ENCODE peak calls at places on chromosome 1, in five cellular contexts. H is thyroid gland; W is CD4-positive, CD25-positive, alpha-beta regulatory T cell; Z is OCI-LY7; R is lower lobe of right lung. F is an unnamed sample.

GRCh38 chr1:59272507-59272906 is 24.4 kb upstream of the FGGY start:
- DNase-seq in Z (no peak), H (no peak), R (no peak), W (no peak), F (no peak)

GRCh38 chr1:161966076-161966475 is 57.6 kb downstream of the OLFML2B start:
- DNase-seq in Z (no peak), W (no peak), H (no peak), R (no peak), F (peak; percentile 26)

GRCh38 chr1:215891266-215891665 is 324.2 kb downstream of the KCTD3 start:
- DNase-seq in W (no peak), H (no peak), Z (no peak), R (no peak), F (no peak)

GRCh38 chr1:59162665-59163064 is 134.2 kb upstream of the FGGY start:
- DNase-seq in H (no peak), Z (no peak), R (no peak), W (no peak), F (no peak)

GRCh38 chr1:157963713-157964112 is 29.7 kb upstream of the KIRREL1 start:
- DNase-seq in R (peak; percentile 62), W (peak; percentile 8), H (peak; percentile 60), Z (peak; percentile 71), F (peak; percentile 93)

GRCh38 chr1:16172232-16172830 is 16.5 kb upstream of the EPHA2 start:
- DNase-seq in H (no peak), W (no peak), Z (no peak), R (no peak), F (no peak)

GRCh38 chr1:87953732-87954344 is 625.2 kb downstream of the LMO4 start:
- DNase-seq in H (peak; percentile 43), R (peak; percentile 52), W (peak; percentile 1), Z (peak; percentile 57), F (peak; percentile 83)

GRCh38 chr1:57741521-57741920 is 317.7 kb upstream of the DAB1 start:
- DNase-seq in R (no peak), H (no peak), W (no peak), Z (no peak), F (no peak)

GRCh38 chr1:28236656-28237331 is 870 bp downstream of the ATP5IF1 start:
- DNase-seq in Z (no peak), R (no peak), W (no peak), H (no peak), F (no peak)

GRCh38 chr1:184152944-184153343 is 101.4 kb downstream of the TSEN15 start:
- DNase-seq in H (no peak), W (no peak), Z (no peak), R (no peak), F (no peak)

GRCh38 chr1:212719633-212720032 is 20.0 kb upstream of the BATF3 start:
- DNase-seq in Z (no peak), H (no peak), R (no peak), W (no peak), F (no peak)

GRCh38 chr1:163213626-163214025 is 10.9 kb upstream of the RGS5 start:
- DNase-seq in Z (no peak), H (no peak), W (no peak), R (no peak), F (no peak)

GRCh38 chr1:59104191-59104760 is 192.6 kb upstream of the FGGY start:
- DNase-seq in W (no peak), H (no peak), R (no peak), Z (no peak), F (no peak)

GRCh38 chr1:91803847-91804545 is 82.0 kb downstream of the TGFBR3 start:
- DNase-seq in W (peak; percentile 42), R (no peak), Z (peak; percentile 22), H (no peak), F (no peak)

GRCh38 chr1:48001696-48002095 is 4.5 kb upstream of the TRABD2B start:
- DNase-seq in W (no peak), Z (no peak), R (no peak), H (no peak), F (peak; percentile 20)

GRCh38 chr1:239802275-239802674 is 289.4 kb upstream of the FMN2 start:
- DNase-seq in R (no peak), H (no peak), W (no peak), Z (no peak), F (no peak)

GRCh38 chr1:12168451-12169160 is 1.8 kb downstream of the TNFRSF1B start:
- DNase-seq in H (no peak), R (no peak), Z (no peak), W (no peak), F (no peak)
- H3K4me3 ChIP-seq in H (peak overlapping the region; percentile 66), R (peak overlapping the region; percentile 92), Z (no peak overlapping the region), W (peak overlapping the region; percentile 97), F (no peak overlapping the region)

GRCh38 chr1:116382857-116383256 is 9.8 kb downstream of the ATP1A1 start:
- DNase-seq in W (no peak), Z (no peak), H (peak; percentile 61), R (no peak), F (no peak)

GRCh38 chr1:116379057-116379630 is 6.1 kb downstream of the ATP1A1 start:
- DNase-seq in R (no peak), H (no peak), W (no peak), Z (no peak), F (no peak)

GRCh38 chr1:116382321-116382720 is 9.3 kb downstream of the ATP1A1 start:
- DNase-seq in W (no peak), H (no peak), R (no peak), Z (no peak), F (no peak)

GRCh38 chr1:116379674-116380498 is 6.8 kb downstream of the ATP1A1 start:
- DNase-seq in W (no peak), Z (no peak), H (no peak), R (no peak), F (peak; percentile 70)

DNA sequence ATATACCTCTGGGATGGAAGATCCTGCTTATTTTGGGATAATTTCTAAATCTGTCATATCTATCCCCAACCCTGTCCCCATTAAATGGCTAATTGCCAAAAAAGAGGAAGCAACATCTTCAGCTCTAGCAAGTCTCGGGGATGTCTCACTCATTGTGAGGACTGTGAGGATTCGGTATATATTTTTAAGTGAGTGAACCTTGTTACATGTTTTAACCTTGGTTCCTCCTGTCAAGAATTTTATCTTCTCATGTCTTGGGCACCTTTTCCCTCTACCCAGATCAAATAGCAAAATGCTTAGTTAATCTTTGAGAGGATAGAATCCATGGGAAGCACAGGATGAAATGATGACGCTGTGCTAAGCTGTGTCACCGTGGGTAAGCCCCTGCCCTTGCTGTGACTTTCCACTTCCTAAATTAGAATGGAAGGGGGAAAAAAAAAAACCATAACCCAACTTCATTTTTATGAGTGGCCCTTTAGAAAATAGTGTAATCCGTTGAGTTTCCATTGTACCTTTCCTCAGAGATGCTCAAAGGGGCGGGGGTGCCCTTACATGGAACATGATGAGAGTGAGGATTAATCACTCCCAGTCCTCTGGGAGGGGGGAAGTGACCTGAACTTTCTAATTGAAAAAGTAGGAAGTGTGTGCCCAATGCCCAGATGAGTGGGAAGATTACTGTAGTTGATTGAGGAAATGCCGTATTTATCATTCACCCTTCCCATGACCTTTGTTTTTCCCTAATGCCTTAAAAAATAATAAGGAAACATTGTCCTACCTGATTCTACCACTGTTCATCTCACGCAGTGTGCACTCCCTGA is 7.7 kb downstream of the ATP1A1 start:
- DNase-seq in R (no peak), Z (no peak), W (no peak), H (no peak), F (no peak)
- H3K4me3 ChIP-seq in R (no peak overlapping the region), Z (no peak overlapping the region), W (peak overlapping the region; percentile 23), H (no peak overlapping the region), F (no peak overlapping the region)

DNA sequence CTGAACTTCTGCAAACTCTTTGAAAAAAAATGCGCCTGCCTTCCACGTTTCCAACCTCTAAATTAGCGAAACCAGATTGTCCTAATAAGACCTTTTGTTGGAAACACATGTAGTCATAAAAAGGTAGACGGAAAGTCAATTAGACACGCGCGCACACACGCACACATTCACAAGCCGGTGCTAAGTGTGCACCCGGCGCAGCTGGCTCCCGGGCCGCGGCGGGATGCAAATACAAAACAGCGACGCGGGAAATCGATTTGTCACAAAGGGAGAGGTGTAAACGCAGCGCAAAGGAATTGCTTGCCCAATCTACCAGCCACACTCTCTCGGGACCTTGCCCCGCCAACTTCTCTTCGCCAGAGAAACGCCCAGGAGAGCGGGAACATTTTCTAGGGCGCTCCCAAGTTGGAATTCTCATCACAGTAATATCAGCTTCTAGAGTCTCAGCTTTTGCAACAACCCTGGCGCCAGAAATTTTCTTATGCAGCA is 4.4 kb downstream of the PRRX1 start:
- DNase-seq in R (no peak), Z (no peak), H (no peak), W (no peak), F (peak; percentile 74)
- H3K4me3 ChIP-seq in R (peak overlapping the region; percentile 19), Z (no peak overlapping the region), H (peak overlapping the region; percentile 1), W (no peak overlapping the region), F (no peak overlapping the region)

GRCh38 chr1:197041486-197042353 is 25.3 kb downstream of the F13B start:
- DNase-seq in W (no peak), Z (no peak), R (no peak), H (no peak), F (no peak)
- H3K4me3 ChIP-seq in W (no peak overlapping the region), Z (no peak overlapping the region), R (no peak overlapping the region), H (no peak overlapping the region), F (no peak overlapping the region)

GRCh38 chr1:81312272-81312754 is 488.4 kb upstream of the ADGRL2 start:
- DNase-seq in W (no peak), Z (no peak), H (no peak), R (no peak), F (peak; percentile 73)
- H3K4me3 ChIP-seq in W (no peak overlapping the region), Z (no peak overlapping the region), H (no peak overlapping the region), R (no peak overlapping the region), F (no peak overlapping the region)